ENCODE peak calls at places on chromosomes 12 and 14, in six cellular contexts. One of them, this sample, is unnamed.

GRCh38 chr12:107103097-107103496 is 9.7 kb upstream of the CRY1 start:
- DNase-seq in A549: no peak
- DNase-seq in K562: no peak
- DNase-seq in HepG2: no peak
- DNase-seq in GM12878: no peak
- DNase-seq in endothelial cell of umbilical vein: no peak
- DNase-seq in this sample: no peak

GRCh38 chr14:90541076-90541634 is 144.3 kb downstream of the CALM1 start:
- DNase-seq in A549: no peak
- DNase-seq in K562: no peak
- DNase-seq in HepG2: no peak
- DNase-seq in GM12878: no peak
- DNase-seq in endothelial cell of umbilical vein: no peak
- DNase-seq in this sample: no peak

GRCh38 chr12:105822131-105823103 is 316.3 kb downstream of the NUAK1 start:
- DNase-seq in A549: no peak
- DNase-seq in K562: no peak
- DNase-seq in HepG2: no peak
- DNase-seq in GM12878: no peak
- DNase-seq in endothelial cell of umbilical vein: no peak
- DNase-seq in this sample: no peak

GRCh38 chr12:88291498-88292131 is 149.5 kb downstream of the TMTC3 start:
- DNase-seq in A549: no peak
- DNase-seq in K562: no peak
- DNase-seq in HepG2: no peak
- DNase-seq in GM12878: no peak
- DNase-seq in endothelial cell of umbilical vein: peak; percentile 24
- DNase-seq in this sample: no peak

GRCh38 chr12:113912761-113913295 is 53.3 kb downstream of the RBM19 start:
- DNase-seq in A549: peak; percentile 79
- DNase-seq in K562: peak; percentile 79
- DNase-seq in HepG2: peak; percentile 50
- DNase-seq in GM12878: no peak
- DNase-seq in endothelial cell of umbilical vein: peak; percentile 79
- DNase-seq in this sample: peak; percentile 83

GRCh38 chr12:103909811-103910210 is 20.4 kb upstream of the HSP90B1 start:
- DNase-seq in A549: no peak
- DNase-seq in K562: no peak
- DNase-seq in HepG2: no peak
- DNase-seq in GM12878: no peak
- DNase-seq in endothelial cell of umbilical vein: no peak
- DNase-seq in this sample: no peak

GRCh38 chr14:91968280-91968679 is 20.8 kb upstream of the FBLN5 start:
- DNase-seq in A549: no peak
- DNase-seq in K562: no peak
- DNase-seq in HepG2: no peak
- DNase-seq in GM12878: no peak
- DNase-seq in endothelial cell of umbilical vein: no peak
- DNase-seq in this sample: no peak

GRCh38 chr12:70660620-70661219 is 23.5 kb upstream of the PTPRB start:
- DNase-seq in A549: no peak
- DNase-seq in K562: peak; percentile 27
- DNase-seq in HepG2: no peak
- DNase-seq in GM12878: no peak
- DNase-seq in endothelial cell of umbilical vein: peak; percentile 57
- DNase-seq in this sample: no peak

GRCh38 chr12:60209933-60210332 is 614.1 kb downstream of the SLC16A7 start:
- DNase-seq in A549: no peak
- DNase-seq in K562: no peak
- DNase-seq in HepG2: no peak
- DNase-seq in GM12878: no peak
- DNase-seq in endothelial cell of umbilical vein: no peak
- DNase-seq in this sample: no peak

GRCh38 chr12:101165319-101165718 is 44.7 kb downstream of the SLC5A8 start:
- DNase-seq in A549: no peak
- DNase-seq in K562: no peak
- DNase-seq in HepG2: no peak
- DNase-seq in GM12878: no peak
- DNase-seq in endothelial cell of umbilical vein: no peak
- DNase-seq in this sample: no peak

GRCh38 chr12:118528625-118529024 is 152.3 kb downstream of the SUDS3 start:
- DNase-seq in A549: no peak
- DNase-seq in K562: no peak
- DNase-seq in HepG2: no peak
- DNase-seq in GM12878: no peak
- DNase-seq in endothelial cell of umbilical vein: no peak
- DNase-seq in this sample: no peak

GRCh38 chr12:118525216-118525615 is 148.9 kb downstream of the SUDS3 start:
- DNase-seq in A549: no peak
- DNase-seq in K562: no peak
- DNase-seq in HepG2: no peak
- DNase-seq in GM12878: no peak
- DNase-seq in endothelial cell of umbilical vein: no peak
- DNase-seq in this sample: no peak

GRCh38 chr12:118520954-118521353 is 144.6 kb downstream of the SUDS3 start:
- DNase-seq in A549: no peak
- DNase-seq in K562: no peak
- DNase-seq in HepG2: no peak
- DNase-seq in GM12878: no peak
- DNase-seq in endothelial cell of umbilical vein: no peak
- DNase-seq in this sample: no peak

DNA sequence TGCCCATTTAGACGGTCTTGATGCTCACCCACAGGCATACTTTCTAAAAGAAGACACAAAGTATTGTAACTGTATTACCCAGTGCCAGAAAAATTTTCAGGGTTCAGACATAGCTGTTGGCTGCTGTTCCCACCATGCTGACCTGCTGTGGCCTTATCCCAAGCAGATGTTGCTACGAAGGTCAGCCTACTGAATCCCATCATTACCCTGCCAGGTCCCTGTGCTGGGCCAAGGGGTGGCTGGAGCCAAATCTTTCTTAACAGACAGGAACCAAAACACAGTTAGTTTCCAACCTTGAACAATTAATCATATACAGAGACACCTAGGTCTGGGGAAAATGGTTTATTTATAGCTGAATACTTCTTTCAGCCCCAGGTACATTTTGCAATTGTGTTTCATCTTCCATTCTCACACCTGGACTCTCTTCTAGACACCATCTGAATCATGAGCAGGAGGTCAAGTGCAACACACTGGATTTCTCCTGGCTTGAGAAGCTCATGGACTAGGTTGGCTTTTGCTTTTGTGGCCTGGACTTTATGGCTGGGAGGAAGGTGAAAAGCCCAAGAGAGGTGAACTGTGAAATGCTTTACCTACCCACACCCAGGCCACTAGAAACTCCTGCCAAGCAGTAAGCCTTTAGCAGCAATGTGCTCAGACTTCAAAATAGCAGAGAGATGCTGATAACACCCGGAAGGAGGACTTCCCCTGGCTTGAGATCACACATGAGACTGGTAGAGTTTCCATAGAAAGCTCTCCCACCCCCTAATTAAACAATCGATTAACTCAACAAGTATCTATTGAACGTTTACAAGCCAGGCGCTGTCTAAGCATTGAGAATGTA is 150.1 kb downstream of the SUDS3 start:
- DNase-seq in A549: no peak
- DNase-seq in K562: no peak
- DNase-seq in HepG2: no peak
- DNase-seq in GM12878: no peak
- DNase-seq in endothelial cell of umbilical vein: no peak
- DNase-seq in this sample: no peak
- TF ChIP-seq MYC in A549: no peak
- TF ChIP-seq MYC in K562: no peak
- TF ChIP-seq MYC in HepG2: no peak
- TF ChIP-seq MYC in GM12878: no peak
- TF ChIP-seq MYC in endothelial cell of umbilical vein: no peak
- TF ChIP-seq MYC in this sample: no peak

GRCh38 chr14:104895207-104895785 is 29.4 kb upstream of the PLD4 start:
- DNase-seq in A549: no peak
- DNase-seq in K562: no peak
- DNase-seq in HepG2: no peak
- DNase-seq in GM12878: no peak
- DNase-seq in endothelial cell of umbilical vein: no peak
- DNase-seq in this sample: no peak
- TF ChIP-seq CTCF in A549: no peak
- TF ChIP-seq CTCF in K562: no peak
- TF ChIP-seq CTCF in HepG2: no peak
- TF ChIP-seq CTCF in GM12878: no peak
- TF ChIP-seq CTCF in endothelial cell of umbilical vein: no peak
- TF ChIP-seq CTCF in this sample: no peak

GRCh38 chr14:53090853-53091252 is 62.3 kb downstream of the DDHD1 start:
- DNase-seq in A549: no peak
- DNase-seq in K562: no peak
- DNase-seq in HepG2: no peak
- DNase-seq in GM12878: no peak
- DNase-seq in endothelial cell of umbilical vein: no peak
- DNase-seq in this sample: no peak
- TF ChIP-seq MYC in A549: no peak
- TF ChIP-seq MYC in K562: no peak
- TF ChIP-seq MYC in HepG2: no peak
- TF ChIP-seq MYC in GM12878: no peak
- TF ChIP-seq MYC in endothelial cell of umbilical vein: no peak
- TF ChIP-seq MYC in this sample: no peak

DNA sequence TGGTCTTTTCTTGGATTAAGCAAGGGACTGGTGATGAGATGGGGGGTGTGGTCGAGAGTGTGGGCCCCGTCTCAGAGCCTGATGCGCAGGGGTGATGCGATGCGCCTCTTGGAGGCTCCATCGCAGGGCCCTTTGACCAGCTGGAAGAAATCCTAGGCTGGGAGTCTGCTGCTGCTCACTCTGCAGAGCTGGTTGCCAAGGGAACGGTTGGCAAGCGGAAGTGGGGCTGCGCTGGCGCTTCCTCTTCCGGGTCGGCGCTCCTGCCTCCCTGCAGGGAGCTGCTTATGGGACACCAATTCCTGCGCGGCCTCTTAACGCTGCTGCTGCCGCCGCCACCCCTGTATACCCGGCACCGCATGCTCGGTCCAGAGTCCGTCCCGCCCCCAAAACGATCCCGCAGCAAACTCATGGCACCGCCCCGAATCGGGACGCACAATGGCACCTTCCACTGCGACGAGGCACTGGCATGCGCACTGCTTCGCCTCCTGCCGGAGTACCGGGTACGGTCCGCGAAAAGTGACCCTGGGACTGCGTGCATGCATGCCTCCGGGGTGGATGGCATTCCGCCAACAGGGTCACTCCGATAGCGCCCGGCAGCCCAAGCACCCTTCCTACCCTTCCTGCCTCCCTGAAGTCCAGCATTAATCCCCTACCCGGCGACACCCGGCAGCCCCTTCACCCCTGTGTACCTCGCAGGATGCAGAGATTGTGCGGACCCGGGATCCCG is at the start of gene MYG1:
- DNase-seq in A549: peak; percentile 85
- DNase-seq in K562: no peak
- DNase-seq in HepG2: peak; percentile 89
- DNase-seq in GM12878: peak; percentile 43
- DNase-seq in endothelial cell of umbilical vein: peak; percentile 90
- DNase-seq in this sample: peak; percentile 95
- TF ChIP-seq CTCF in A549: no peak
- TF ChIP-seq CTCF in K562: no peak
- TF ChIP-seq CTCF in HepG2: peak; percentile 59
- TF ChIP-seq CTCF in GM12878: no peak
- TF ChIP-seq CTCF in endothelial cell of umbilical vein: peak; percentile 37
- TF ChIP-seq CTCF in this sample: no peak

DNA sequence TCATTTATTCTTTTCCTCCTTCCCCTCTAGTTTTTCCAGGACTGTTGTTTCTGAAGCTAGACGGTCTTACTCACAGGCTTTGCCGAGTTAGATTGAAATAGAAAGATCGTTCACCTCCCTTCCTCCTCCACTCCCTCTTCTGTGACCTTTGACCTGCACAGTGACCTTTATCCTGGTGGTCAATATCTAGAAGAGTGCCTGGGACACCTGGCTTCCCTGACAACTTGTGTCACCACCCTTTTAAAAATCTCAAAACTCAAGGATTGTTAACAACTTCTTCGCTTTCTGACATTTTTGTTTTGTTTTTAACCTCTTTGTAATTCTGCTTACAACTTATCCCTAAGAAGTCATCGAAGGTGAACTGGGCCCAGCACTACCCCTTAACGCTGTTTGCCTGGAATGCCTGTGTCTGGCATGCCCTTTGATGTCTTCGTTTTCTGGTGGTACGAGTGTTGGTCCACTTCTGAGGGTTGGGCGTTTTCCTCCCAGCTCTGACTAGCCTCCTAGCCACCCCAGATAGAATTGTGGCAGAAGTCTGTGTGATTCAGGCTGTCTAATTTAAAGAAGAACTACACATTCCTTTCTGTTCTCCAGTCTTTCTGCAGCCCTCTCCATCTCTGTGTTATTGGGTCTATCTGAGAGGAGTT is 2.8 kb upstream of the KRT75 start:
- DNase-seq in A549: no peak
- DNase-seq in K562: no peak
- DNase-seq in HepG2: no peak
- DNase-seq in GM12878: no peak
- DNase-seq in endothelial cell of umbilical vein: no peak
- DNase-seq in this sample: no peak
- TF ChIP-seq MYC in A549: no peak
- TF ChIP-seq MYC in K562: no peak
- TF ChIP-seq MYC in HepG2: no peak
- TF ChIP-seq MYC in GM12878: no peak
- TF ChIP-seq MYC in endothelial cell of umbilical vein: no peak
- TF ChIP-seq MYC in this sample: no peak

GRCh38 chr12:6644257-6644596 is 3.0 kb downstream of the ACRBP start:
- DNase-seq in A549: no peak
- DNase-seq in K562: no peak
- DNase-seq in HepG2: no peak
- DNase-seq in GM12878: no peak
- DNase-seq in endothelial cell of umbilical vein: no peak
- DNase-seq in this sample: peak; percentile 80

GRCh38 chr12:6646276-6647082 is 753 bp downstream of the ACRBP start:
- DNase-seq in A549: no peak
- DNase-seq in K562: no peak
- DNase-seq in HepG2: no peak
- DNase-seq in GM12878: no peak
- DNase-seq in endothelial cell of umbilical vein: no peak
- DNase-seq in this sample: no peak

GRCh38 chr12:6643569-6644256 is 3.5 kb downstream of the ACRBP start:
- DNase-seq in A549: no peak
- DNase-seq in K562: no peak
- DNase-seq in HepG2: no peak
- DNase-seq in GM12878: no peak
- DNase-seq in endothelial cell of umbilical vein: no peak
- DNase-seq in this sample: peak; percentile 71

GRCh38 chr12:6647083-6647604 is at the start of gene ACRBP:
- DNase-seq in A549: no peak
- DNase-seq in K562: no peak
- DNase-seq in HepG2: no peak
- DNase-seq in GM12878: no peak
- DNase-seq in endothelial cell of umbilical vein: peak; percentile 73
- DNase-seq in this sample: peak; percentile 82

GRCh38 chr12:6644903-6645302 is 2.3 kb downstream of the ACRBP start:
- DNase-seq in A549: no peak
- DNase-seq in K562: no peak
- DNase-seq in HepG2: no peak
- DNase-seq in GM12878: no peak
- DNase-seq in endothelial cell of umbilical vein: no peak
- DNase-seq in this sample: no peak
- TF ChIP-seq CTCF in A549: no peak
- TF ChIP-seq CTCF in K562: peak; percentile 10
- TF ChIP-seq CTCF in HepG2: peak; percentile 62
- TF ChIP-seq CTCF in GM12878: no peak
- TF ChIP-seq CTCF in endothelial cell of umbilical vein: peak; percentile 5
- TF ChIP-seq CTCF in this sample: no peak

GRCh38 chr12:124823272-124823970 is 40.2 kb downstream of the SCARB1 start:
- DNase-seq in A549: no peak
- DNase-seq in K562: no peak
- DNase-seq in HepG2: no peak
- DNase-seq in GM12878: no peak
- DNase-seq in endothelial cell of umbilical vein: no peak
- DNase-seq in this sample: no peak
- TF ChIP-seq MYC in A549: no peak
- TF ChIP-seq MYC in K562: no peak
- TF ChIP-seq MYC in HepG2: no peak
- TF ChIP-seq MYC in GM12878: no peak
- TF ChIP-seq MYC in endothelial cell of umbilical vein: no peak
- TF ChIP-seq MYC in this sample: no peak